ENCODE peak calls at places on chromosomes 2 and 18, in four cellular contexts. U is HepG2, N is K562, S is H1. L is an unnamed sample.

GRCh38 chr2:227155395-227155794 is 8.6 kb downstream of the COL4A4 start:
- DNase-seq in U (no peak), N (no peak), S (no peak), L (no peak)

GRCh38 chr18:48723837-48724236 is 185.0 kb downstream of the CTIF start:
- DNase-seq in U (no peak), N (no peak), S (no peak), L (peak)

GRCh38 chr2:71718686-71719085 is 265.3 kb downstream of the DYSF start:
- DNase-seq in U (no peak), N (no peak), S (no peak), L (no peak)

GRCh38 chr2:8137801-8138200 is 544.1 kb upstream of the ID2 start:
- DNase-seq in U (no peak), N (no peak), S (no peak), L (no peak)

GRCh38 chr2:99637157-99637697 is 147.4 kb upstream of the REV1 start:
- DNase-seq in U (no peak), N (no peak), S (no peak), L (no peak)

GRCh38 chr2:178392215-178392614 is 58.8 kb downstream of the PRKRA start:
- DNase-seq in U (no peak), N (no peak), S (no peak), L (no peak)

GRCh38 chr2:112881217-112882000 is 29.6 kb upstream of the IL37 start:
- DNase-seq in U (peak), N (peak), S (no peak), L (peak)

GRCh38 chr2:116304328-116304727 is 1510.2 kb upstream of the DDX18 start:
- DNase-seq in U (no peak), N (no peak), S (no peak), L (no peak)

GRCh38 chr2:25341753-25342371 is at the start of gene DNMT3A:
- DNase-seq in U (no peak), N (peak), S (no peak), L (no peak)

GRCh38 chr2:164479460-164479859 is 141.8 kb downstream of the GRB14 start:
- DNase-seq in U (peak), N (no peak), S (no peak), L (no peak)

GRCh38 chr2:55618649-55619055 is 1.2 kb upstream of the PPP4R3B start:
- DNase-seq in U (peak), N (peak), S (peak), L (no peak)

GRCh38 chr2:150617351-150617750 is 129.9 kb upstream of the RND3 start:
- DNase-seq in U (no peak), N (no peak), S (no peak), L (no peak)

GRCh38 chr18:51345848-51346391 is 148.4 kb upstream of the MEX3C start:
- DNase-seq in U (no peak), N (no peak), S (no peak), L (no peak)

GRCh38 chr18:39350916-39351315 is 1785.3 kb upstream of the CELF4 start:
- DNase-seq in U (no peak), N (no peak), S (no peak), L (no peak)

GRCh38 chr2:99096728-99097127 is 44.8 kb upstream of the C2orf15 start:
- DNase-seq in U (no peak), N (no peak), S (no peak), L (no peak)

GRCh38 chr2:69946351-69947077 is 14.9 kb downstream of the ASPRV1 start:
- DNase-seq in U (peak), N (peak), S (no peak), L (peak)

GRCh38 chr2:204971219-204971907 is 426.1 kb downstream of the PARD3B start:
- DNase-seq in U (no peak), N (no peak), S (no peak), L (no peak)

GRCh38 chr2:204974487-204974886 is 429.2 kb downstream of the PARD3B start:
- DNase-seq in U (no peak), N (no peak), S (no peak), L (no peak)

GRCh38 chr2:204972606-204973336 is 427.5 kb downstream of the PARD3B start:
- DNase-seq in U (no peak), N (no peak), S (no peak), L (no peak)

GRCh38 chr2:204973546-204974071 is 428.3 kb downstream of the PARD3B start:
- DNase-seq in U (no peak), N (no peak), S (no peak), L (no peak)

DNA sequence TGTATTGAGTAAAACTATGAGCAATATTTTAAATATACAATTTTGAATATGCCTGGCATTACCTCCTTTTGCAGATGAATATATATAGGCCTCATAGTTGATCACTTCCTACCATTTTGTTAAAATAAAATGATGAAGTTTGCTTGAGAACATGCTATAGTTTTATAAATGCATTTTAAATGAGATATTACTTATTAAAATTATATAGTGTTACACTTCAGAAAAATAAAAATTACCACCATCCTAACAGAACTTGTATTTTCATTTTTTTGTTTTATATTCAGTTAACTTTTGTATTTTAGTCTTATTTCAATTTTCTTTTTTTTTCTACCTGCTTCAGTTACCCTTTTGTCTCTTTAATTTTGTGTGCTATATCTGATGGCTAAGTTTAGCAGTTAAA is 426.9 kb downstream of the PARD3B start:
- DNase-seq in U (no peak), N (no peak), S (no peak), L (no peak)
- H3K4me2 ChIP-seq in U (no peak), N (no peak), S (no peak), L (no peak)

DNA sequence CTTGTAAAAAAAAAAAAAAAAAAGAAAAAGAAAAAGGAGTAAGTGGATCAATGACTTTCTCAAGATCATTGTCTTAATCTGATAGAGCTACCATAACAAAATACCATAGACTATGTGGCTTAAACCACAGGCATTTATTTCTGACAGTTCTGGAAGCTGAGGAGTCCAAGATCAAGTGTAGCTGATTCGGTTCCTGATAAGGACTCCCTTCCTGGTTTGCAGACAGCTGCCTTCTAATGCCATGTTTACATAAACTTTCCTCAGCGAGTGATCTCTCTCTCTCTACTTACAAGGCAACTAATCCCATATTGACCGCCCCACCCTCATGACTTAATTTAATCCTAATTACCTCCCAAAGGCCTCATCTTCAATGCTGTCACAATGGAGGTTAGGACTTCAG is 36.5 kb upstream of the SIX2 start:
- DNase-seq in U (no peak), N (no peak), S (no peak), L (no peak)
- TF ChIP-seq CBX5 in U (no peak), N (no peak), S (no peak), L (no peak)

GRCh38 chr2:144432921-144433320 is 87.0 kb downstream of the ZEB2 start:
- DNase-seq in U (no peak), N (no peak), S (no peak), L (no peak)

GRCh38 chr2:144437636-144438035 is 82.3 kb downstream of the ZEB2 start:
- DNase-seq in U (no peak), N (no peak), S (no peak), L (no peak)

GRCh38 chr2:144432014-144432413 is 87.9 kb downstream of the ZEB2 start:
- DNase-seq in U (no peak), N (no peak), S (no peak), L (no peak)

GRCh38 chr2:144431384-144431783 is 88.5 kb downstream of the ZEB2 start:
- DNase-seq in U (no peak), N (no peak), S (no peak), L (no peak)

DNA sequence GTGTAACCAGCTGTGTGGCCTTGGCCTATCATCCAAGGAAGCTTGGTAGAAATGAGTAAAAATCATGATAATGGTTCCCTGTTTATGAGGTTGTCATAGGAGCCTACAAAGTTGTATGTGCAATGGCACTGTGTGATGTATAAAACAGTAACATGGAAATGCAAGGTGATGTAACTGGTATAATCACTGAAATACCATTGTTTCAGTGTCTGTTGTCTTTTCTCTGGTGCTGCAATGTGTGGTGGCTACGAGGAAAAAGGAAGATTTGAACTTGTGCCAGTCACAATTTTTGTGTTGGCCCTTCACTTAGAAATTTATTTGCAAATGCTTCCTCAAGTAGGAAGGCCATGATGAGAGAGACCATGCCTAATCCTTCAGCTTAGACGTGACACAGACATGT is 85.1 kb downstream of the ZEB2 start:
- DNase-seq in U (no peak), N (no peak), S (no peak), L (no peak)
- H3K4me2 ChIP-seq in U (no peak), N (no peak), S (no peak), L (no peak)

GRCh38 chr2:197208029-197208428 is 102.6 kb downstream of the ANKRD44 start:
- DNase-seq in U (no peak), N (no peak), S (no peak), L (no peak)

GRCh38 chr2:197204855-197205254 is 105.7 kb downstream of the ANKRD44 start:
- DNase-seq in U (no peak), N (no peak), S (no peak), L (no peak)

GRCh38 chr2:197207608-197208007 is 103.0 kb downstream of the ANKRD44 start:
- DNase-seq in U (no peak), N (no peak), S (no peak), L (no peak)

GRCh38 chr2:197207106-197207505 is 103.5 kb downstream of the ANKRD44 start:
- DNase-seq in U (no peak), N (no peak), S (no peak), L (no peak)

DNA sequence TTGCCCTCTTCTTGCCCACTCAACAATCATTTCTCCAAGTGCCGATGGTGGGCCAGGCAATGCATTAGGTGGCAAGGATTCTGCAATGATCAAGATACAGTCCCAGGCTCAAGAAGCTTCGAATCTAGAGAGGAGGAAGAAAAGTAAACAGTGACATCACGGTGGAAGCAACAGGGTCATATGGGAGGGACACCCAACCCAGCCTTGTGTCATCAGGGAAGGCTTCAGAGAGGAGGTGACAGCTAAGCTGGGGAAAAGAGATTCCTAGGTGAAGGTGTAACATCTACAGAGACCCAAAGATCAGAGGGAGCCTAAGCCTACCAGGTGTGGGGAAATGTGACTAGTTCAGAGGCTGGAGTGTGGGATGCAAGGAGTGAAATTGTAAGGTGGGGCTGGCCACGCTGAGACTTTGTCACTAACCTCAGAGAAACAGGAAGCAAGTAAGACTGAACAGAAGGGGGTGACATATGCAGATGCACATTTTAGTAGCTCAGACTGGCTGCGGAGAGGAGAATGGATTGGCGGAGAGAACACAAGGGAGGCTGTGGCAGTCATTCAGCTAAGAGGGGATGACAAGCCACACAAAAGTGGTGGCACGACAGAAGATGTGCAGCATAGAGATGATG is 104.9 kb downstream of the ANKRD44 start:
- DNase-seq in U (no peak), N (no peak), S (no peak), L (peak)
- TF ChIP-seq CBX5 in U (no peak), N (no peak), S (no peak), L (no peak)

GRCh38 chr2:136131484-136131960 is 13.6 kb upstream of the CXCR4 start:
- DNase-seq in U (no peak), N (no peak), S (no peak), L (no peak)
- H3K4me2 ChIP-seq in U (no peak), N (no peak), S (no peak), L (peak)

GRCh38 chr2:238427435-238428162 is 872 bp downstream of the ASB1 start:
- DNase-seq in U (no peak), N (no peak), S (no peak), L (no peak)
- TF ChIP-seq CBX5 in U (no peak), N (no peak), S (no peak), L (no peak)

GRCh38 chr18:58195278-58195721 is 151.3 kb downstream of the NEDD4L start:
- DNase-seq in U (no peak), N (no peak), S (peak), L (no peak)
- H3K4me2 ChIP-seq in U (no peak), N (no peak), S (peak), L (peak)

DNA sequence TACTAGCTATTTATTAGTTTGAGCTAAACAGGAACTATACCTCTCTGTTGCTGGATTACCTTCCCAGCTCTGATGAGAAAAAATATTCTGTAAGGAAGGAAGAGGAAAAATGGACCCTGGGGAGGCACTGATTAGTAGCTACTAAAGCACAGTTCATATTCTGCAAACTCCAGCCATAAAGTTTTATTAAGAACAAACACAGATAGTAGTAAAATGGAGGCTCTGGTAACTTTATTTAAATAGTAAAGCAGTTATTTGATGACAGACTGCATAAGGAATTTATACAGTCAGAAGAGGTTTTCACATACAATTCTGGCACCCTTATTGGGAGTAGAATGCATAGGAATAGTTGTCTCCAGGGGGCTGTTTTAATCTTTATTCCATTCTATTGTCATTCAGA is 84.1 kb downstream of the XIRP2 start:
- DNase-seq in U (no peak), N (no peak), S (no peak), L (no peak)
- TF ChIP-seq CBX5 in U (no peak), N (no peak), S (no peak), L (no peak)

L was measured in GM12878.